ENCODE peak calls at places on chromosomes 13 and 19, in eight cellular contexts. H is cardiac fibroblast; A is activated CD4-positive, alpha-beta T cell treated with anti-CD3 and anti-CD28 coated beads, Interleukin-2, amount 10 ng/mL, durations not matched to agents 7 days and 5 days; O is nucleus accumbens; S is central memory CD4-positive, alpha-beta T cell; T is ELF-1; X is stimulated activated CD4-positive, alpha-beta T cell treated with anti-CD3 and anti-CD28 coated beads, Interleukin-2, amount 100 ng/mL, for 4 hours; W is adipocyte. B is an unnamed sample.

GRCh38 chr19:13899393-13899792 is 6.5 kb downstream of the BRME1 start:
- DNase-seq in H (no peak), A (no peak), O (no peak), S (no peak), T (no peak), X (no peak), W (no peak), B (no peak)

GRCh38 chr19:48997972-48998371 is 4.3 kb downstream of the RUVBL2 start:
- DNase-seq in H (peak), A (peak), O (no peak), S (peak), T (peak), X (no peak), W (peak), B (peak)

GRCh38 chr19:43618921-43619261 is 538 bp downstream of the ZNF428 start:
- DNase-seq in H (no peak), A (peak), O (no peak), S (peak), T (no peak), X (no peak), W (no peak), B (peak)

GRCh38 chr19:35742121-35742724 is at the start of gene IGFLR1:
- DNase-seq in H (no peak), A (peak), O (no peak), S (peak), T (no peak), X (peak), W (no peak), B (peak)

GRCh38 chr19:5024282-5024681 is 55.4 kb downstream of the KDM4B start:
- DNase-seq in H (no peak), A (no peak), O (no peak), S (no peak), T (no peak), X (no peak), W (no peak), B (no peak)

GRCh38 chr19:44884566-44884965 is 6.5 kb upstream of the TOMM40 start:
- DNase-seq in H (no peak), A (no peak), O (no peak), S (no peak), T (no peak), X (no peak), W (no peak), B (no peak)

GRCh38 chr13:24063281-24063851 is 97.2 kb upstream of the SPATA13 start:
- DNase-seq in H (peak), A (peak), O (no peak), S (no peak), T (no peak), X (peak), W (no peak), B (no peak)

GRCh38 chr19:52086481-52086880 is 9.1 kb downstream of the ZNF841 start:
- DNase-seq in H (peak), A (no peak), O (no peak), S (no peak), T (no peak), X (no peak), W (peak), B (no peak)

GRCh38 chr19:708154-709141 is at the start of gene PALM:
- DNase-seq in H (peak), A (no peak), O (no peak), S (no peak), T (peak), X (no peak), W (peak), B (no peak)

GRCh38 chr13:99468971-99469545 is 32.2 kb upstream of the TM9SF2 start:
- DNase-seq in H (no peak), A (no peak), O (no peak), S (no peak), T (peak), X (no peak), W (peak), B (no peak)

GRCh38 chr13:38042771-38043170 is 173.2 kb upstream of the TRPC4 start:
- DNase-seq in H (peak), A (no peak), O (no peak), S (no peak), T (no peak), X (no peak), W (peak), B (no peak)

GRCh38 chr19:55935206-55935605 is 3.1 kb upstream of the NLRP13 start:
- DNase-seq in H (no peak), A (no peak), O (no peak), S (no peak), T (no peak), X (no peak), W (no peak), B (no peak)

GRCh38 chr13:52933547-52934167 is 85.2 kb upstream of the PCDH8 start:
- DNase-seq in H (no peak), A (no peak), O (no peak), S (no peak), T (no peak), X (no peak), W (no peak), B (no peak)

GRCh38 chr19:58555920-58556632 is 1.2 kb upstream of the CHMP2A start:
- DNase-seq in H (no peak), A (no peak), O (no peak), S (no peak), T (no peak), X (no peak), W (no peak), B (no peak)

GRCh38 chr13:51926528-51926885 is 64.7 kb downstream of the CCDC70 start:
- DNase-seq in H (no peak), A (no peak), O (no peak), S (no peak), T (no peak), X (no peak), W (no peak), B (no peak)